ENCODE peak calls at places on chromosomes 1 and 21, in seven cellular contexts. D is ELF-1; I is NCI-H1694 treated with DMSO at 0.1 percent for 48 hours; A is effector CD4-positive, alpha-beta T cell; W is T-helper 1 cell; J is GM04504; G is smooth muscle cell of the brain vasculature. Z is an unnamed sample.
A peak's percentile ranks its signal among the peaks of the same experiment; 100 is the strongest.

GRCh38 chr1:153532161-153532560 is 3.6 kb downstream of the S100A6 start:
- DNase-seq in D (no peak), I (no peak), A (no peak), W (no peak), J (no peak), G (no peak), Z (no peak)

GRCh38 chr21:42125571-42126544 is 54.7 kb downstream of the UMODL1 start:
- DNase-seq in D (no peak), I (no peak), A (no peak), W (no peak), J (no peak), G (peak; percentile 13), Z (no peak)

GRCh38 chr1:59549903-59550302 is 253.0 kb downstream of the FGGY start:
- DNase-seq in D (no peak), I (no peak), A (no peak), W (no peak), J (peak; percentile 65), G (no peak), Z (no peak)

GRCh38 chr1:245599413-245600174 is 444.8 kb downstream of the KIF26B start:
- DNase-seq in D (peak; percentile 60), I (no peak), A (no peak), W (no peak), J (peak; percentile 88), G (no peak), Z (no peak)

GRCh38 chr1:61836649-61837048 is 94.4 kb downstream of the PATJ start:
- DNase-seq in D (no peak), I (no peak), A (no peak), W (no peak), J (no peak), G (no peak), Z (no peak)

GRCh38 chr1:155013632-155014031 is 11.0 kb downstream of the ZBTB7B start:
- DNase-seq in D (no peak), I (no peak), A (peak; percentile 38), W (no peak), J (no peak), G (no peak), Z (no peak)

GRCh38 chr21:42760977-42761751 is 107.7 kb downstream of the PDE9A start:
- DNase-seq in D (no peak), I (peak; percentile 61), A (no peak), W (no peak), J (no peak), G (no peak), Z (no peak)

GRCh38 chr21:32329331-32329730 is 30.7 kb downstream of the MRAP start:
- DNase-seq in D (no peak), I (no peak), A (no peak), W (no peak), J (peak; percentile 80), G (no peak), Z (no peak)

GRCh38 chr1:77824694-77825355 is 45.4 kb downstream of the MIGA1 start:
- DNase-seq in D (no peak), I (no peak), A (no peak), W (no peak), J (no peak), G (no peak), Z (no peak)

GRCh38 chr1:106798991-106799390 is 257.5 kb upstream of the PRMT6 start:
- DNase-seq in D (no peak), I (no peak), A (no peak), W (no peak), J (no peak), G (no peak), Z (no peak)

GRCh38 chr1:83583351-83584014 is 415.4 kb downstream of the TTLL7 start:
- DNase-seq in D (no peak), I (peak; percentile 2), A (no peak), W (peak; percentile 3), J (peak; percentile 1), G (no peak), Z (no peak)

GRCh38 chr1:16047791-16048475 is 4.4 kb downstream of the CLCNKB start:
- DNase-seq in D (no peak), I (no peak), A (no peak), W (no peak), J (no peak), G (no peak), Z (no peak)

GRCh38 chr1:3011631-3012510 is 9.4 kb upstream of the ACTRT2 start:
- DNase-seq in D (no peak), I (no peak), A (no peak), W (no peak), J (no peak), G (no peak), Z (no peak)

GRCh38 chr1:15283500-15283899 is 36.5 kb downstream of the FHAD1 start:
- DNase-seq in D (no peak), I (peak; percentile 55), A (no peak), W (no peak), J (no peak), G (no peak), Z (no peak)

GRCh38 chr1:118151312-118151937 is 33.6 kb downstream of the SPAG17 start:
- DNase-seq in D (peak; percentile 49), I (peak; percentile 29), A (no peak), W (no peak), J (no peak), G (no peak), Z (no peak)

GRCh38 chr1:235908742-235909520 is 42.2 kb upstream of the LYST start:
- DNase-seq in D (no peak), I (no peak), A (no peak), W (no peak), J (peak; percentile 77), G (no peak), Z (no peak)

GRCh38 chr1:46221749-46222148 is 18.6 kb downstream of the LURAP1 start:
- DNase-seq in D (peak; percentile 68), I (no peak), A (no peak), W (no peak), J (no peak), G (no peak), Z (no peak)

Z was measured in vagina.